ENCODE peak calls at places on chromosomes 5 and 9, in nine cellular contexts. G, E, V, O, Q, M, W, S and D are unnamed samples. For H3K9me3, the result is how much of the 10 kb centered on the place peaks cover.

GRCh38 chr5:61624966-61625681 is 293.1 kb downstream of the ZSWIM6 start:
- DNase-seq in G (no peak), M (no peak), W (no peak), E (no peak), Q (no peak), O (no peak), V (no peak), S (no peak), D (no peak)

GRCh38 chr9:70127540-70128416 is 84.1 kb downstream of the MAMDC2 start:
- DNase-seq in E (no peak), Q (no peak), G (no peak), S (no peak), M (no peak), O (no peak), W (no peak), V (no peak), D (no peak)

GRCh38 chr9:86965627-86966395 is 18.5 kb upstream of the GAS1 start:
- DNase-seq in W (no peak), V (no peak), O (no peak), G (no peak), E (no peak), Q (no peak), M (no peak), S (no peak), D (no peak)

GRCh38 chr5:100615362-100615761 is 80.2 kb downstream of the FAM174A start:
- DNase-seq in S (no peak), G (no peak), Q (no peak), W (no peak), M (no peak), V (no peak), O (no peak), E (no peak), D (no peak)

GRCh38 chr5:140113180-140113698 is 670 bp upstream of the PURA start:
- DNase-seq in E (peak), V (peak), S (no peak), G (peak), O (peak), Q (peak), M (peak), W (no peak), D (peak)

GRCh38 chr9:19104528-19105282 is 2.0 kb upstream of the HAUS6 start:
- DNase-seq in O (no peak), E (no peak), M (no peak), S (no peak), V (no peak), W (no peak), G (no peak), Q (no peak), D (no peak)

GRCh38 chr9:110950041-110950645 is 88.1 kb downstream of the LPAR1 start:
- DNase-seq in V (no peak), M (no peak), E (no peak), O (no peak), Q (no peak), W (no peak), G (no peak), S (no peak), D (no peak)

GRCh38 chr9:94791431-94791830 is 64.9 kb downstream of the AOPEP start:
- DNase-seq in V (no peak), G (no peak), W (no peak), O (no peak), E (no peak), M (no peak), Q (no peak), S (no peak), D (no peak)

GRCh38 chr9:962023-962422 is 14.4 kb upstream of the DMRT3 start:
- DNase-seq in Q (no peak), G (no peak), E (no peak), S (no peak), V (no peak), M (no peak), O (no peak), W (no peak), D (no peak)

GRCh38 chr9:35664531-35665470 is at the start of gene ARHGEF39:
- DNase-seq in W (peak), E (peak), G (peak), V (peak), M (peak), O (peak), Q (peak), S (no peak), D (peak)

GRCh38 chr5:63959177-63959982 is 2.9 kb downstream of the HTR1A start:
- DNase-seq in S (no peak), G (no peak), O (peak), Q (no peak), M (no peak), E (no peak), V (no peak), W (no peak), D (no peak)

GRCh38 chr9:89215342-89215741 is 36.7 kb upstream of the SHC3 start:
- DNase-seq in V (no peak), S (no peak), E (no peak), G (no peak), W (no peak), Q (no peak), O (no peak), M (no peak), D (no peak)

GRCh38 chr5:138503487-138504270 is 38.4 kb downstream of the EGR1 start:
- DNase-seq in G (peak), O (no peak), E (peak), W (no peak), Q (peak), V (no peak), M (peak), S (peak), D (no peak)

GRCh38 chr5:72951850-72952468 is 3.9 kb upstream of the FCHO2 start:
- DNase-seq in Q (peak), W (no peak), S (no peak), M (no peak), V (no peak), O (no peak), G (no peak), E (no peak), D (no peak)

GRCh38 chr9:93699650-93700049 is 123.3 kb downstream of the PHF2 start:
- DNase-seq in M (peak), Q (no peak), W (peak), E (no peak), V (no peak), O (no peak), S (no peak), G (no peak), D (no peak)

GRCh38 chr9:80794197-80794596 is 895.1 kb downstream of the TLE1 start:
- DNase-seq in E (no peak), G (no peak), M (no peak), V (no peak), O (no peak), W (no peak), S (no peak), Q (no peak), D (no peak)

GRCh38 chr9:105541838-105542237 is 16.1 kb upstream of the FKTN start:
- DNase-seq in V (no peak), O (no peak), Q (no peak), G (no peak), M (no peak), E (no peak), S (no peak), W (no peak), D (no peak)

GRCh38 chr9:107866912-107867311 is 377.3 kb upstream of the KLF4 start:
- DNase-seq in M (no peak), E (no peak), S (no peak), W (peak), G (no peak), O (no peak), V (no peak), Q (no peak), D (no peak)

GRCh38 chr9:70580593-70581195 is 166.2 kb upstream of the KLF9 start:
- DNase-seq in S (no peak), G (no peak), Q (no peak), W (no peak), E (no peak), O (no peak), V (no peak), M (no peak), D (no peak)

GRCh38 chr5:4572297-4572696 is 567.8 kb upstream of the ADAMTS16 start:
- DNase-seq in S (no peak), M (no peak), Q (no peak), E (no peak), O (no peak), W (no peak), G (no peak), V (no peak), D (no peak)

GRCh38 chr5:4570047-4571015 is 569.8 kb upstream of the ADAMTS16 start:
- DNase-seq in W (no peak), G (no peak), O (no peak), E (no peak), V (no peak), S (no peak), Q (no peak), M (no peak), D (no peak)

GRCh38 chr5:4572713-4573112 is 567.4 kb upstream of the ADAMTS16 start:
- DNase-seq in G (no peak), E (no peak), S (no peak), M (no peak), W (no peak), Q (no peak), O (no peak), V (no peak), D (no peak)

GRCh38 chr5:4575608-4576007 is 564.5 kb upstream of the ADAMTS16 start:
- DNase-seq in O (no peak), Q (no peak), E (no peak), G (no peak), W (no peak), V (no peak), M (no peak), S (no peak), D (no peak)

GRCh38 chr5:4571248-4571950 is 568.7 kb upstream of the ADAMTS16 start:
- DNase-seq in G (no peak), E (no peak), Q (no peak), S (no peak), M (no peak), V (no peak), O (no peak), W (no peak), D (no peak)
- H3K9me3 ChIP-seq in G (under half), E (under half), Q (under half), S (under half), M (under half), V (under half), O (under half), W (under half), D (under half)

GRCh38 chr5:141155540-141156374 is 5.9 kb downstream of the PCDHB6 start:
- DNase-seq in Q (no peak), V (no peak), S (no peak), G (no peak), E (no peak), O (no peak), W (no peak), M (no peak), D (no peak)

GRCh38 chr5:141150993-141151325 is 1.1 kb downstream of the PCDHB6 start:
- DNase-seq in O (no peak), G (no peak), Q (no peak), M (no peak), V (no peak), E (no peak), S (no peak), W (no peak), D (no peak)

GRCh38 chr5:141150215-141150992 is 547 bp downstream of the PCDHB6 start:
- DNase-seq in W (no peak), E (no peak), Q (no peak), O (no peak), M (no peak), S (no peak), V (no peak), G (no peak), D (no peak)

GRCh38 chr5:141149812-141150211 is at the start of gene PCDHB6:
- DNase-seq in S (no peak), V (no peak), Q (no peak), O (no peak), W (no peak), M (no peak), E (no peak), G (no peak), D (no peak)
- H3K9me3 ChIP-seq in S (under half), V (under half), Q (under half), O (under half), W (under half), M (under half), E (under half), G (under half), D (under half)

GRCh38 chr5:158494541-158494940 is 605.2 kb downstream of the EBF1 start:
- DNase-seq in Q (no peak), M (no peak), S (no peak), V (no peak), W (no peak), O (no peak), G (no peak), E (no peak), D (no peak)
- H3K9me3 ChIP-seq in Q (under half), M (under half), S (under half), V (under half), W (under half), O (under half), G (under half), E (under half), D (under half)

DNA sequence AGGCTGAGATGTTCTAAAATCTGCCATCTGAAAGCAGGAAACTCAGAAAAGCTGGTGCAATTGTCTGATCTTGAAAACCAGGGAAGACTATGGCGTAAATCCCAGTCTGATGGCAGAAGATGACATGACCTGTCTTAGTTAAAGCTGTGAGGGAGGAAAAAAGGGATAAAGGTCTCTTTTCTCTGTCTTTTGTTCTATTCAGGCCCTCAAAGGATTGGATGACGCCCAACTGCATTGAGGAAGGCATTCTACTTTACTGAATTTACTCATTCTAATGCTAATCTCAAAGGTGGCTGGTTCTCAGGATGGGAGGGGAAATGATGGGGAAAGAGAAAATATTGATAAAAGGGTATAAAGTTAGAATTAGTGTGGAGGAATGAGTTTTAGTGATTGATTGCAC is 312.8 kb upstream of the CTNND2 start:
- DNase-seq in G (no peak), S (no peak), W (no peak), V (no peak), O (no peak), Q (no peak), M (no peak), E (no peak), D (no peak)
- H3K9me3 ChIP-seq in G (under half), S (under half), W (under half), V (under half), O (under half), Q (under half), M (under half), E (under half), D (under half)

GRCh38 chr5:2582106-2582505 is 169.4 kb downstream of the IRX2 start:
- DNase-seq in G (no peak), M (no peak), E (no peak), S (no peak), W (no peak), V (no peak), O (no peak), Q (no peak), D (no peak)

GRCh38 chr5:2576823-2577222 is 174.7 kb downstream of the IRX2 start:
- DNase-seq in E (no peak), O (no peak), M (no peak), Q (no peak), W (no peak), S (no peak), G (no peak), V (no peak), D (no peak)

GRCh38 chr5:2581418-2581817 is 170.1 kb downstream of the IRX2 start:
- DNase-seq in S (no peak), M (no peak), V (no peak), W (no peak), O (no peak), Q (no peak), G (no peak), E (no peak), D (no peak)

GRCh38 chr5:2577637-2578036 is 173.8 kb downstream of the IRX2 start:
- DNase-seq in M (no peak), E (no peak), G (no peak), V (no peak), O (no peak), W (no peak), Q (no peak), S (no peak), D (no peak)

DNA sequence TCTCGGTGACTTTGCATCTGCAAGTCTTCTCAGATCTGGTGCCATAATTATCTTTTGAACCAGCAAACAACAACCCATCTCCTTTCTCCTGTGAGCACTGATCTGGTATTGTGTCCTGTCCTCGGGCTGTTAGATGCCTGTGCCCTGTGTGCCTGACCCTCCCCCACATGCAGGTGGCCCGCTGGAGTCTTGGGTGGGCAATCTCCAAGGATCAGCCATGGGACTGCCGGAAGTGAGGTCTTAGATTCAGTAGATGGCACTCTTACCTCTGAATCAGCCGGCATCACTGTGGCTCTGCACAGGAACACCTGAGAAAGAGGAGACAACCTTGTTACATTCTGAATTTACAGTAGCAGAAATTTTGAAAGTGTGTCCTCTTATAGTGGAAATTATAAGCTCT is 172.4 kb downstream of the IRX2 start:
- DNase-seq in S (no peak), O (no peak), M (no peak), V (no peak), Q (no peak), W (no peak), G (no peak), E (no peak), D (no peak)
- H3K9me3 ChIP-seq in S (half or more), O (under half), M (under half), V (under half), Q (under half), W (under half), G (under half), E (under half), D (under half)

DNA sequence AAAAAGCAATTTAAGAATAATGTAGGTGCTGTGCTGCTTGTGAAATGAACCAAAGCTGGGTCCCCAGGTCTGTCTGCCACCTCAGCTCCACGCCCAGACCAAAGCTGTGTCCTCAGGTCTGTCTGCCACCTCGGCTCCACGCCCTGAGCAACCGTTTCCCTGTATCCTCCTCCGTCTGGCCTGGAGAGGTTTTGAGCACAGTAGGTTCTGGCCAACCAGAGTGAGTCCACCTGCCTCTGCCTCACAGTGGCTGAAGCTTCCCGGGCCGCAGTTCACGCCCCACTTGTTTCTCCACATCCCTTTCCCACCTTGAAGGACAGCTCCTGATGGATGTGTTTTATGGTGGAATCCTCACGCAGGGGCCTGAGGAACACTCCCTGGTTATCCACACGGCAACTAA is 120.5 kb downstream of the ADAMTS2 start:
- DNase-seq in V (no peak), G (no peak), Q (no peak), M (no peak), E (no peak), W (no peak), O (no peak), S (no peak), D (no peak)
- H3K9me3 ChIP-seq in V (under half), G (under half), Q (under half), M (under half), E (under half), W (under half), O (under half), S (under half), D (under half)

GRCh38 chr5:178460598-178461425 is 129.4 kb downstream of the COL23A1 start:
- DNase-seq in O (peak), Q (peak), W (peak), G (no peak), S (no peak), V (peak), M (peak), E (peak), D (peak)
- H3K9me3 ChIP-seq in O (under half), Q (under half), W (under half), G (under half), S (under half), V (under half), M (under half), E (under half), D (under half)

DNA sequence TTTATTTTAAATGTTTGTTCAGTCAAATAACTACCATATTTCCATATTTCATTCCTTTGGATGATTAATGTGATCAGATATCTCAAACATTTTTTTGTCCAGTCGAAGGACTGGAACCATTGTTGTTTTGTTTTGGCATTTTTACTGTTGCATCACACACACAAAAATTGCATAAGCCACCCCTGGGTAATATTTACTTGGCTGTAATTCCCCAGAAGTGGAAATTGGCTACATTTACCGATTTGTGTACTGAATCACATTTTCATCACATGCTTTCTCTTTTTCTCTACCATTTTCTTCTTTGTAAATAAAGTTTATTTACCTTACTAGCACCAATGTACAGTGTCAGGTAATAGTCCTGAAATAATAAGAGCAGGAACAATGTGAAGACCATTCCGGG is 1729.7 kb upstream of the WWC1 start:
- DNase-seq in S (no peak), W (no peak), G (no peak), V (no peak), M (no peak), O (no peak), Q (no peak), E (no peak), D (no peak)
- H3K9me3 ChIP-seq in S (under half), W (under half), G (under half), V (under half), M (under half), O (under half), Q (under half), E (under half), D (under half)

GRCh38 chr9:137955224-137955570 is 77.6 kb downstream of the CACNA1B start:
- DNase-seq in O (no peak), M (no peak), Q (no peak), E (no peak), G (no peak), V (no peak), S (no peak), W (no peak), D (no peak)
- H3K9me3 ChIP-seq in O (under half), M (under half), Q (under half), E (under half), G (under half), V (under half), S (half or more), W (under half), D (under half)